ENCODE peak calls at places on chromosome 15, in ten cellular contexts. M is sciatic nerve; O is heart left ventricle; U is upper lobe of right lung; J is WTC11; T is stimulated activated effector memory CD8-positive, alpha-beta T cell treated with anti-CD3 and anti-CD28 coated beads, Interleukin-12 subunit alpha, Interleukin-12 subunit beta, amount 100 ng/mL, for 72 hours; B is activated T-cell treated with anti-CD3 and anti-CD28 coated beads, Interleukin-2, amount 50 U/mL, for 72 hours; Q is stimulated activated memory B cell treated with anti-CD40 and anti-IgM and Interleukin-4, amounts not matched to agents 10 μg/mL and 1 μg/mL and 100 μg/mL, for 72 hours; Y is naive thymus-derived CD8-positive, alpha-beta T cell; E is SK-N-SH treated with all-trans-retinoic acid at 6 μM for 48 hours. D is an unnamed sample.

GRCh38 chr15:36230741-36231140 is 348.7 kb upstream of the CDIN1 start:
- ATAC-seq in M (no peak), O (no peak), U (no peak), J (no peak), T (no peak), B (no peak), Q (no peak), Y (no peak), E (no peak), D (no peak)

GRCh38 chr15:71529353-71529752 is 281.0 kb upstream of the NR2E3 start:
- ATAC-seq in M (no peak), O (no peak), U (no peak), J (no peak), T (no peak), B (no peak), Q (no peak), Y (no peak), E (no peak), D (no peak)

GRCh38 chr15:46502668-46503067 is 867.8 kb downstream of the SQOR start:
- ATAC-seq in M (no peak), O (no peak), U (no peak), J (no peak), T (no peak), B (no peak), Q (no peak), Y (no peak), E (no peak), D (no peak)

GRCh38 chr15:56215769-56216168 is 27.9 kb downstream of the RFX7 start:
- ATAC-seq in M (no peak), O (no peak), U (peak; percentile 47), J (peak; percentile 80), T (no peak), B (no peak), Q (no peak), Y (no peak), E (no peak), D (no peak)

GRCh38 chr15:47750030-47750739 is 32.9 kb downstream of the SEMA6D start:
- ATAC-seq in M (no peak), O (no peak), U (no peak), J (no peak), T (no peak), B (no peak), Q (no peak), Y (no peak), E (peak; percentile 70), D (peak; percentile 95)

GRCh38 chr15:77513226-77513625 is 92.5 kb downstream of the HMG20A start:
- ATAC-seq in M (no peak), O (peak; percentile 90), U (no peak), J (no peak), T (no peak), B (no peak), Q (no peak), Y (no peak), E (no peak), D (no peak)

GRCh38 chr15:99474041-99474906 is 91.5 kb upstream of the MEF2A start:
- ATAC-seq in M (peak; percentile 80), O (peak; percentile 90), U (peak; percentile 78), J (no peak), T (no peak), B (no peak), Q (no peak), Y (no peak), E (no peak), D (no peak)

GRCh38 chr15:69604050-69604378 is 151.4 kb downstream of the RPLP1 start:
- ATAC-seq in M (no peak), O (no peak), U (peak; percentile 49), J (peak; percentile 93), T (no peak), B (no peak), Q (no peak), Y (no peak), E (no peak), D (peak; percentile 35)

GRCh38 chr15:63365004-63365555 is 16.6 kb downstream of the CA12 start:
- ATAC-seq in M (no peak), O (no peak), U (no peak), J (no peak), T (no peak), B (no peak), Q (no peak), Y (no peak), E (no peak), D (peak; percentile 53)

GRCh38 chr15:101346928-101347327 is 51.9 kb upstream of the SNRPA1 start:
- ATAC-seq in M (no peak), O (no peak), U (peak; percentile 39), J (no peak), T (no peak), B (no peak), Q (no peak), Y (no peak), E (no peak), D (no peak)

GRCh38 chr15:68525815-68526214 is 53.0 kb upstream of the CORO2B start:
- ATAC-seq in M (no peak), O (no peak), U (no peak), J (no peak), T (peak; percentile 26), B (no peak), Q (no peak), Y (no peak), E (no peak), D (no peak)

GRCh38 chr15:88897142-88897455 is 1.8 kb upstream of the HAPLN3 start:
- ATAC-seq in M (no peak), O (no peak), U (no peak), J (no peak), T (no peak), B (no peak), Q (no peak), Y (no peak), E (no peak), D (no peak)

GRCh38 chr15:66625974-66626373 is 60.2 kb upstream of the LCTL start:
- ATAC-seq in M (no peak), O (no peak), U (no peak), J (no peak), T (no peak), B (no peak), Q (no peak), Y (no peak), E (no peak), D (no peak)

GRCh38 chr15:42050484-42051255 is 29.8 kb upstream of the PLA2G4E start:
- ATAC-seq in M (no peak), O (peak; percentile 87), U (no peak), J (no peak), T (no peak), B (no peak), Q (no peak), Y (no peak), E (no peak), D (no peak)

GRCh38 chr15:25717861-25718504 is 145.1 kb downstream of the ATP10A start:
- ATAC-seq in M (peak; percentile 25), O (peak; percentile 16), U (peak; percentile 22), J (no peak), T (no peak), B (no peak), Q (peak; percentile 38), Y (no peak), E (no peak), D (no peak)

GRCh38 chr15:25183581-25184330 is 229.0 kb downstream of the SNRPN start:
- ATAC-seq in M (no peak), O (no peak), U (no peak), J (no peak), T (no peak), B (no peak), Q (no peak), Y (no peak), E (no peak), D (no peak)

GRCh38 chr15:57640935-57641682 is 49.4 kb downstream of the MYZAP start:
- ATAC-seq in M (no peak), O (peak; percentile 39), U (no peak), J (peak; percentile 74), T (no peak), B (peak; percentile 51), Q (peak; percentile 65), Y (peak; percentile 49), E (peak; percentile 82), D (no peak)

GRCh38 chr15:78340243-78341056 is at the start of gene CRABP1:
- ATAC-seq in M (peak; percentile 35), O (no peak), U (no peak), J (peak; percentile 75), T (peak; percentile 24), B (peak; percentile 22), Q (no peak), Y (no peak), E (peak; percentile 52), D (no peak)

GRCh38 chr15:57607570-57608000 is 15.9 kb downstream of the MYZAP start:
- ATAC-seq in M (peak; percentile 55), O (peak; percentile 53), U (peak; percentile 93), J (no peak), T (no peak), B (no peak), Q (no peak), Y (no peak), E (no peak), D (peak; percentile 85)

GRCh38 chr15:57518779-57519410 is 72.8 kb upstream of the MYZAP start:
- ATAC-seq in M (no peak), O (no peak), U (no peak), J (no peak), T (no peak), B (no peak), Q (no peak), Y (no peak), E (peak; percentile 84), D (no peak)

GRCh38 chr15:70266412-70267089 is 168.8 kb upstream of the TLE3 start:
- ATAC-seq in M (peak; percentile 83), O (peak; percentile 69), U (peak; percentile 90), J (no peak), T (peak; percentile 33), B (no peak), Q (no peak), Y (peak; percentile 35), E (no peak), D (peak; percentile 2)

GRCh38 chr15:42493694-42494093 is 1.7 kb upstream of the SNAP23 start:
- ATAC-seq in M (no peak), O (no peak), U (no peak), J (no peak), T (no peak), B (no peak), Q (no peak), Y (no peak), E (no peak), D (no peak)

GRCh38 chr15:38254065-38254883 is 1.6 kb downstream of the SPRED1 start:
- ATAC-seq in M (peak; percentile 38), O (peak; percentile 36), U (peak; percentile 26), J (no peak), T (peak; percentile 67), B (peak; percentile 62), Q (peak; percentile 88), Y (peak; percentile 60), E (peak; percentile 28), D (peak; percentile 34)

GRCh38 chr15:63178034-63178433 is 11.4 kb upstream of the RAB8B start:
- ATAC-seq in M (no peak), O (no peak), U (no peak), J (peak; percentile 63), T (no peak), B (no peak), Q (no peak), Y (no peak), E (no peak), D (no peak)

GRCh38 chr15:58302832-58303231 is 129.0 kb upstream of the LIPC start:
- ATAC-seq in M (no peak), O (no peak), U (peak; percentile 50), J (no peak), T (no peak), B (no peak), Q (peak; percentile 36), Y (no peak), E (no peak), D (no peak)

GRCh38 chr15:57427367-57427821 is 51.1 kb downstream of the CGNL1 start:
- ATAC-seq in M (peak; percentile 85), O (peak; percentile 58), U (peak; percentile 47), J (peak; percentile 49), T (no peak), B (no peak), Q (no peak), Y (no peak), E (peak; percentile 69), D (no peak)

GRCh38 chr15:63555520-63555919 is 41.7 kb upstream of the FBXL22 start:
- ATAC-seq in M (no peak), O (no peak), U (no peak), J (no peak), T (no peak), B (peak; percentile 64), Q (no peak), Y (peak; percentile 23), E (no peak), D (no peak)

GRCh38 chr15:100033140-100033857 is 300.1 kb upstream of the LYSMD4 start:
- ATAC-seq in M (peak; percentile 92), O (peak; percentile 85), U (no peak), J (no peak), T (no peak), B (no peak), Q (no peak), Y (no peak), E (no peak), D (no peak)